ENCODE peak calls at places on chromosomes 12 and 14, in four cellular contexts. One of them, this sample, is unnamed.

GRCh38 chr12:8035440-8036010 is 3.0 kb downstream of the FOXJ2 start:
- DNase-seq in stomach: no peak
- DNase-seq in H7: no peak
- DNase-seq in gastrocnemius medialis: no peak
- DNase-seq in this sample: no peak

GRCh38 chr14:98580131-98580678 is 691.8 kb downstream of the BCL11B start:
- DNase-seq in H7: peak
- DNase-seq in stomach: no peak
- DNase-seq in gastrocnemius medialis: no peak
- DNase-seq in this sample: peak

GRCh38 chr12:51389302-51389999 is 1.8 kb downstream of the GALNT6 start:
- DNase-seq in gastrocnemius medialis: no peak
- DNase-seq in H7: no peak
- DNase-seq in stomach: peak
- DNase-seq in this sample: peak

GRCh38 chr14:59356783-59357182 is 108.4 kb downstream of the GPR135 start:
- DNase-seq in H7: no peak
- DNase-seq in stomach: no peak
- DNase-seq in gastrocnemius medialis: no peak
- DNase-seq in this sample: no peak

GRCh38 chr12:109301643-109302176 is 7.4 kb downstream of the FOXN4 start:
- DNase-seq in stomach: no peak
- DNase-seq in gastrocnemius medialis: no peak
- DNase-seq in H7: peak
- DNase-seq in this sample: no peak

GRCh38 chr12:54135621-54136027 is 53.2 kb downstream of the SMUG1 start:
- DNase-seq in stomach: peak
- DNase-seq in gastrocnemius medialis: no peak
- DNase-seq in H7: no peak
- DNase-seq in this sample: no peak

GRCh38 chr12:120598674-120599463 is 17.7 kb upstream of the POP5 start:
- DNase-seq in H7: peak
- DNase-seq in gastrocnemius medialis: peak
- DNase-seq in stomach: peak
- DNase-seq in this sample: peak

GRCh38 chr14:42002139-42002538 is 395.5 kb downstream of the LRFN5 start:
- DNase-seq in H7: no peak
- DNase-seq in gastrocnemius medialis: no peak
- DNase-seq in stomach: no peak
- DNase-seq in this sample: no peak

GRCh38 chr12:106195638-106196037 is 52.2 kb downstream of the CKAP4 start:
- DNase-seq in gastrocnemius medialis: peak
- DNase-seq in H7: no peak
- DNase-seq in stomach: peak
- DNase-seq in this sample: no peak

GRCh38 chr14:73714656-73715081 is 485 bp upstream of the PNMA1 start:
- DNase-seq in stomach: no peak
- DNase-seq in H7: peak
- DNase-seq in gastrocnemius medialis: no peak
- DNase-seq in this sample: no peak

GRCh38 chr14:99910337-99911268 is 117.4 kb downstream of the EML1 start:
- DNase-seq in gastrocnemius medialis: no peak
- DNase-seq in stomach: no peak
- DNase-seq in H7: no peak
- DNase-seq in this sample: no peak

GRCh38 chr12:10136637-10137205 is 6.7 kb upstream of the CLEC7A start:
- DNase-seq in stomach: no peak
- DNase-seq in H7: no peak
- DNase-seq in gastrocnemius medialis: no peak
- DNase-seq in this sample: peak

GRCh38 chr14:65267856-65268255 is 144.7 kb upstream of the FUT8 start:
- DNase-seq in gastrocnemius medialis: no peak
- DNase-seq in stomach: no peak
- DNase-seq in H7: no peak
- DNase-seq in this sample: peak

GRCh38 chr12:114400925-114401324 is 5.0 kb downstream of the TBX5 start:
- DNase-seq in stomach: no peak
- DNase-seq in H7: peak
- DNase-seq in gastrocnemius medialis: no peak
- DNase-seq in this sample: no peak

GRCh38 chr12:12072064-12072760 is 1.5 kb downstream of the BCL2L14 start:
- DNase-seq in H7: peak
- DNase-seq in gastrocnemius medialis: no peak
- DNase-seq in stomach: peak
- DNase-seq in this sample: peak

GRCh38 chr12:87827638-87828264 is 201.4 kb downstream of the C12orf50 start:
- DNase-seq in gastrocnemius medialis: no peak
- DNase-seq in stomach: no peak
- DNase-seq in H7: no peak
- DNase-seq in this sample: peak

GRCh38 chr14:92678766-92679165 is 69.7 kb downstream of the LGMN start:
- DNase-seq in gastrocnemius medialis: no peak
- DNase-seq in stomach: no peak
- DNase-seq in H7: no peak
- DNase-seq in this sample: no peak

GRCh38 chr12:106106892-106107291 is 31.9 kb downstream of the NUAK1 start:
- DNase-seq in H7: no peak
- DNase-seq in gastrocnemius medialis: no peak
- DNase-seq in stomach: no peak
- DNase-seq in this sample: no peak

GRCh38 chr12:10406725-10407124 is 2.8 kb downstream of the KLRC4 start:
- DNase-seq in stomach: no peak
- DNase-seq in gastrocnemius medialis: peak
- DNase-seq in H7: no peak
- DNase-seq in this sample: no peak

GRCh38 chr12:45402288-45402687 is 186.4 kb downstream of the ANO6 start:
- DNase-seq in gastrocnemius medialis: no peak
- DNase-seq in stomach: no peak
- DNase-seq in H7: no peak
- DNase-seq in this sample: no peak

GRCh38 chr14:44162197-44162596 is 344.9 kb downstream of the FSCB start:
- DNase-seq in stomach: no peak
- DNase-seq in gastrocnemius medialis: no peak
- DNase-seq in H7: no peak
- DNase-seq in this sample: peak

GRCh38 chr14:39731912-39732311 is 299.7 kb upstream of the FBXO33 start:
- DNase-seq in gastrocnemius medialis: no peak
- DNase-seq in H7: no peak
- DNase-seq in stomach: no peak
- DNase-seq in this sample: no peak

GRCh38 chr12:94560416-94561221 is 89.7 kb downstream of the TMCC3 start:
- DNase-seq in gastrocnemius medialis: no peak
- DNase-seq in stomach: no peak
- DNase-seq in H7: peak
- DNase-seq in this sample: peak

GRCh38 chr12:106780010-106780625 is 5.6 kb downstream of the RIC8B start:
- DNase-seq in H7: no peak
- DNase-seq in gastrocnemius medialis: no peak
- DNase-seq in stomach: no peak
- DNase-seq in this sample: peak

GRCh38 chr12:13183621-13184020 is 12.9 kb upstream of the EMP1 start:
- DNase-seq in H7: no peak
- DNase-seq in stomach: no peak
- DNase-seq in gastrocnemius medialis: no peak
- DNase-seq in this sample: no peak

GRCh38 chr12:26274441-26275312 is 79.3 kb downstream of the SSPN start:
- DNase-seq in H7: no peak
- DNase-seq in stomach: peak
- DNase-seq in gastrocnemius medialis: peak
- DNase-seq in this sample: peak
- H3K4me3 ChIP-seq in H7: no peak
- H3K4me3 ChIP-seq in stomach: no peak
- H3K4me3 ChIP-seq in gastrocnemius medialis: no peak
- H3K4me3 ChIP-seq in this sample: no peak

GRCh38 chr14:63045612-63046320 is 508 bp upstream of the KCNH5 start:
- DNase-seq in H7: peak
- DNase-seq in stomach: no peak
- DNase-seq in gastrocnemius medialis: no peak
- DNase-seq in this sample: no peak

GRCh38 chr14:63039800-63040380 is 5.4 kb downstream of the KCNH5 start:
- DNase-seq in gastrocnemius medialis: no peak
- DNase-seq in H7: peak
- DNase-seq in stomach: no peak
- DNase-seq in this sample: peak

GRCh38 chr14:63046339-63047268 is 1.3 kb upstream of the KCNH5 start:
- DNase-seq in stomach: no peak
- DNase-seq in gastrocnemius medialis: no peak
- DNase-seq in H7: peak
- DNase-seq in this sample: no peak

GRCh38 chr14:63050694-63051093 is 5.4 kb upstream of the KCNH5 start:
- DNase-seq in stomach: no peak
- DNase-seq in H7: no peak
- DNase-seq in gastrocnemius medialis: no peak
- DNase-seq in this sample: no peak

GRCh38 chr14:63045234-63045611 is at the start of gene KCNH5:
- DNase-seq in stomach: no peak
- DNase-seq in H7: peak
- DNase-seq in gastrocnemius medialis: no peak
- DNase-seq in this sample: no peak
- H3K4me3 ChIP-seq in stomach: peak
- H3K4me3 ChIP-seq in H7: peak
- H3K4me3 ChIP-seq in gastrocnemius medialis: peak
- H3K4me3 ChIP-seq in this sample: peak

DNA sequence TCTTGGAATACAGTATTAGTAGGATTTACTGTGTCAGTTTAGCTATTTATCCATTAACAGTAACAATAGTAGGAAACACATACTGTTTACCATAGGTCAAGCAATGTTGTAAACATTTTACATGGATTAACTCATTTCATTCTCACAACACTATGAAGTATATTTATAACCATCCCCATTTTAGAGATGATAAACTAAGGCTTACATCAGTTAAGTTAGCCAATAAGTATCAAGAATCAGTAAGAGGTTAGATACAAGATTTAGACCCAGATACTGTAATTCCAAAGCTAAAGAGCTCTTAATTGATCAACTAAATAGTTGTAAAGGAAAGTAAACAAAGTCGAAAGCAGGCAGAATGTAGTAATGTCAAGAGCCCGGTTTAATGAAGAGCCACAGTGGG is 1.1 kb downstream of the SYNJ2BP start:
- DNase-seq in gastrocnemius medialis: no peak
- DNase-seq in H7: no peak
- DNase-seq in stomach: no peak
- DNase-seq in this sample: no peak
- H3K4me3 ChIP-seq in gastrocnemius medialis: peak
- H3K4me3 ChIP-seq in H7: peak
- H3K4me3 ChIP-seq in stomach: peak
- H3K4me3 ChIP-seq in this sample: peak

GRCh38 chr12:64673490-64674169 is 63.3 kb downstream of the RASSF3 start:
- DNase-seq in stomach: no peak
- DNase-seq in H7: peak
- DNase-seq in gastrocnemius medialis: no peak
- DNase-seq in this sample: no peak

GRCh38 chr12:64670856-64671639 is 60.8 kb downstream of the RASSF3 start:
- DNase-seq in H7: no peak
- DNase-seq in gastrocnemius medialis: no peak
- DNase-seq in stomach: peak
- DNase-seq in this sample: peak

GRCh38 chr12:64671682-64672081 is 61.4 kb downstream of the RASSF3 start:
- DNase-seq in H7: no peak
- DNase-seq in gastrocnemius medialis: no peak
- DNase-seq in stomach: no peak
- DNase-seq in this sample: no peak

GRCh38 chr12:64674367-64674922 is 64.2 kb downstream of the RASSF3 start:
- DNase-seq in H7: no peak
- DNase-seq in stomach: no peak
- DNase-seq in gastrocnemius medialis: no peak
- DNase-seq in this sample: no peak

GRCh38 chr12:64672925-64673409 is 62.7 kb downstream of the RASSF3 start:
- DNase-seq in stomach: peak
- DNase-seq in gastrocnemius medialis: no peak
- DNase-seq in H7: no peak
- DNase-seq in this sample: peak
- H3K4me3 ChIP-seq in stomach: no peak
- H3K4me3 ChIP-seq in gastrocnemius medialis: no peak
- H3K4me3 ChIP-seq in H7: no peak
- H3K4me3 ChIP-seq in this sample: no peak

DNA sequence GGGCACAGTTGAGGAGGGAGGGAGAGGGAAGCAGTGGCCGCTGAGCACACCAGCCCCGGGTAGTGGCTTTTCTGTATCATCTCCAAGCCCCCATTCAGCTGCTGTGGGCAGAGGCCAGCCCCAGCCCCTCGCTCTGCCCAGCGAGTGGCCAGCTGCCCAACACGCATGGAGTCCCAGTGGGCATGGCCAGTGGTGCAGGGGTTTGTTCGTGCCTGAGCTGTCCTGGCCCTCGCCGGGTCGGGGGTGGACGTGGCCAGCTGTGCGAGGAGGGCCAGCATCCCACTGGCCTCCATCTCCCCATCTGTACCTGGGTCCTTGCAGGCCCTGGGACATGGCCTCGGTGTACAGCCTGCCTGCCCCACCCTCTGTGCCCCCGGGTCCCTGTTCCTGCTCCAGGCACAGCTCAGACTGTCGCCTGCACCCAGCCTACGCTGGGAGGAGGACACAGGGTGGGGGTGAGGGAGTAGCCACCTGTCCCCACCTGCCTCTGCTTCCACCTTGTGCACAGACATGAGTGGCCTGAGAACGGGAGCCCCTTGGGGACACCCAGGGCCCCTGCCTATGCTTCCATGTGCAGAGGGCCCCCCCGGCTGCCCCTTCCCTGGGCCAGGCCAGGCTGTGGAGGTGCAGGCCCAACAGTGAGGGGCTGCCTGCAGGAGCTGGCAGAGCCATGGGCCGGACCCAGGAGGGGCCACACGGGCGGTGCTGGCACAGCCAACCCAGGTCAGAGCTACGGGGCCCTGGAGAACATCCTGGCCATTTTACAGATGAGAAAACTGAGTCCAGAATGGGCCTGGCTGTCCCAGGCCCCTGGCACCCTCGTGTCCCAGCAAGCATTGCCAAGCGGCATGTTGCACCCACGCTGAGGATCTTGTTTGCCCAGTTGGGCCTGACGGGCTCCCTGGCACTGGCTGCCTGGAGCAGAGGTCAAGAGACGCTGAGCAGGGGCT is 4.3 kb downstream of the INF2 start:
- DNase-seq in H7: no peak
- DNase-seq in gastrocnemius medialis: no peak
- DNase-seq in stomach: peak
- DNase-seq in this sample: no peak
- H3K4me3 ChIP-seq in H7: no peak
- H3K4me3 ChIP-seq in gastrocnemius medialis: no peak
- H3K4me3 ChIP-seq in stomach: no peak
- H3K4me3 ChIP-seq in this sample: no peak

GRCh38 chr12:42023733-42024494 is 120.8 kb downstream of the GXYLT1 start:
- DNase-seq in gastrocnemius medialis: peak
- DNase-seq in H7: peak
- DNase-seq in stomach: peak
- DNase-seq in this sample: peak

GRCh38 chr12:42020226-42020625 is 124.4 kb downstream of the GXYLT1 start:
- DNase-seq in H7: no peak
- DNase-seq in gastrocnemius medialis: no peak
- DNase-seq in stomach: no peak
- DNase-seq in this sample: no peak

GRCh38 chr12:42027537-42027936 is 117.1 kb downstream of the GXYLT1 start:
- DNase-seq in gastrocnemius medialis: no peak
- DNase-seq in H7: no peak
- DNase-seq in stomach: no peak
- DNase-seq in this sample: no peak

GRCh38 chr12:42024495-42024830 is 120.2 kb downstream of the GXYLT1 start:
- DNase-seq in H7: no peak
- DNase-seq in gastrocnemius medialis: no peak
- DNase-seq in stomach: no peak
- DNase-seq in this sample: no peak
- H3K4me3 ChIP-seq in H7: no peak
- H3K4me3 ChIP-seq in gastrocnemius medialis: no peak
- H3K4me3 ChIP-seq in stomach: no peak
- H3K4me3 ChIP-seq in this sample: no peak

This sample was measured in small intestine.